ENCODE peak calls at places on chromosomes 12 and 14, in nine cellular contexts. U is adipocyte; Y is cardiac muscle cell; L is cardiac fibroblast; H is stimulated activated CD4-positive, alpha-beta T cell treated with anti-CD3 and anti-CD28 coated beads, Interleukin-4, amount 100 ng/mL, for 24 hours; W is kidney; J is ecto neural progenitor cell; P is AG20443; Q is activated T-helper 1 cell treated with anti-CD3 and anti-CD28 coated beads, Interleukin-2, amount 50 U/mL, for 16 hours. N is an unnamed sample.

GRCh38 chr14:64745511-64746041 is 41.4 kb downstream of the PLEKHG3 start:
- DNase-seq in U (no peak), Y (no peak), L (peak), H (no peak), W (no peak), J (no peak), P (peak), Q (no peak), N (no peak)

GRCh38 chr12:47828008-47828966 is 8.6 kb upstream of the HDAC7 start:
- DNase-seq in U (no peak), Y (no peak), L (no peak), H (no peak), W (no peak), J (no peak), P (peak), Q (no peak), N (no peak)

GRCh38 chr12:10122689-10123088 is 7.3 kb downstream of the CLEC7A start:
- DNase-seq in U (no peak), Y (no peak), L (no peak), H (no peak), W (peak), J (no peak), P (no peak), Q (no peak), N (no peak)

GRCh38 chr14:24150061-24150460 is 2.8 kb downstream of the RNF31 start:
- DNase-seq in U (no peak), Y (no peak), L (no peak), H (no peak), W (peak), J (no peak), P (no peak), Q (no peak), N (no peak)

GRCh38 chr14:69570836-69571330 is 3.8 kb downstream of the CCDC177 start:
- DNase-seq in U (no peak), Y (no peak), L (no peak), H (no peak), W (no peak), J (no peak), P (no peak), Q (no peak), N (no peak)

GRCh38 chr14:35285168-35285990 is 6.8 kb upstream of the PSMA6 start:
- DNase-seq in U (no peak), Y (no peak), L (no peak), H (peak), W (no peak), J (no peak), P (no peak), Q (no peak), N (no peak)

GRCh38 chr14:105530446-105531087 is 4.2 kb downstream of the TMEM121 start:
- DNase-seq in U (no peak), Y (no peak), L (no peak), H (no peak), W (no peak), J (no peak), P (no peak), Q (no peak), N (peak)

GRCh38 chr14:22471545-22472121 is 117.4 kb downstream of the DAD1 start:
- DNase-seq in U (peak), Y (peak), L (peak), H (no peak), W (peak), J (peak), P (no peak), Q (no peak), N (no peak)

GRCh38 chr14:94320243-94320642 is 2.9 kb downstream of the SERPINA6 start:
- DNase-seq in U (no peak), Y (no peak), L (no peak), H (no peak), W (no peak), J (no peak), P (no peak), Q (no peak), N (no peak)

GRCh38 chr14:33377596-33378390 is 439.1 kb downstream of the NPAS3 start:
- DNase-seq in U (no peak), Y (no peak), L (no peak), H (no peak), W (no peak), J (no peak), P (no peak), Q (no peak), N (no peak)

GRCh38 chr12:21413369-21414277 is 23.8 kb upstream of the PYROXD1 start:
- DNase-seq in U (no peak), Y (no peak), L (no peak), H (no peak), W (no peak), J (no peak), P (no peak), Q (no peak), N (no peak)

GRCh38 chr12:82758743-82759142 is 72.0 kb downstream of the TMTC2 start:
- DNase-seq in U (no peak), Y (no peak), L (peak), H (no peak), W (no peak), J (no peak), P (no peak), Q (no peak), N (no peak)

GRCh38 chr14:70789361-70789760 is 20.0 kb downstream of the MAP3K9 start:
- DNase-seq in U (peak), Y (peak), L (peak), H (no peak), W (no peak), J (no peak), P (peak), Q (no peak), N (no peak)

GRCh38 chr12:75446857-75447256 is 33.7 kb upstream of the GLIPR1 start:
- DNase-seq in U (peak), Y (no peak), L (peak), H (no peak), W (no peak), J (no peak), P (peak), Q (no peak), N (no peak)

GRCh38 chr14:57751400-57751799 is 114.5 kb downstream of the SLC35F4 start:
- DNase-seq in U (no peak), Y (no peak), L (no peak), H (no peak), W (no peak), J (no peak), P (no peak), Q (no peak), N (no peak)

GRCh38 chr12:52633383-52633782 is 15.0 kb upstream of the KRT73 start:
- DNase-seq in U (no peak), Y (no peak), L (no peak), H (no peak), W (no peak), J (peak), P (no peak), Q (no peak), N (no peak)

GRCh38 chr14:95531473-95531872 is 3.4 kb upstream of the GLRX5 start:
- DNase-seq in U (peak), Y (no peak), L (peak), H (no peak), W (no peak), J (no peak), P (peak), Q (no peak), N (peak)

GRCh38 chr12:80178846-80179245 is 79.5 kb downstream of the OTOGL start:
- DNase-seq in U (no peak), Y (no peak), L (no peak), H (no peak), W (no peak), J (no peak), P (no peak), Q (no peak), N (no peak)

GRCh38 chr12:66074561-66074960 is 56.0 kb downstream of the LLPH start:
- DNase-seq in U (peak), Y (no peak), L (no peak), H (no peak), W (no peak), J (no peak), P (no peak), Q (no peak), N (no peak)

GRCh38 chr12:25051583-25052190 is 102.8 kb upstream of the BCAT1 start:
- DNase-seq in U (no peak), Y (no peak), L (no peak), H (peak), W (no peak), J (no peak), P (no peak), Q (no peak), N (no peak)

GRCh38 chr12:131203666-131204415 is 250.1 kb downstream of the ADGRD1 start:
- DNase-seq in U (no peak), Y (no peak), L (no peak), H (no peak), W (peak), J (peak), P (no peak), Q (no peak), N (no peak)

GRCh38 chr14:94388027-94388895 is at the start of gene SERPINA1:
- DNase-seq in U (no peak), Y (no peak), L (no peak), H (no peak), W (no peak), J (peak), P (no peak), Q (no peak), N (peak)

GRCh38 chr12:75954076-75954475 is 77.5 kb downstream of the PHLDA1 start:
- DNase-seq in U (peak), Y (no peak), L (peak), H (no peak), W (no peak), J (no peak), P (peak), Q (no peak), N (no peak)

GRCh38 chr14:71321556-71322315 is 414.5 kb downstream of the PCNX1 start:
- DNase-seq in U (peak), Y (peak), L (peak), H (no peak), W (no peak), J (no peak), P (peak), Q (no peak), N (no peak)

GRCh38 chr12:26271889-26272492 is 76.6 kb downstream of the SSPN start:
- DNase-seq in U (peak), Y (peak), L (peak), H (peak), W (peak), J (no peak), P (peak), Q (no peak), N (peak)

GRCh38 chr14:55847766-55848165 is 267.8 kb downstream of the KTN1 start:
- DNase-seq in U (peak), Y (no peak), L (peak), H (no peak), W (no peak), J (no peak), P (peak), Q (no peak), N (no peak)

GRCh38 chr14:63960926-63961567 is 108.2 kb downstream of the SYNE2 start:
- DNase-seq in U (peak), Y (no peak), L (peak), H (no peak), W (no peak), J (no peak), P (no peak), Q (no peak), N (no peak)

GRCh38 chr14:38207830-38208815 is at the start of gene SSTR1:
- DNase-seq in U (peak), Y (peak), L (peak), H (no peak), W (peak), J (peak), P (peak), Q (no peak), N (peak)

GRCh38 chr12:30417697-30418231 is 277.9 kb downstream of the IPO8 start:
- DNase-seq in U (peak), Y (no peak), L (peak), H (no peak), W (no peak), J (no peak), P (peak), Q (no peak), N (peak)

GRCh38 chr12:28026701-28027100 is 54.2 kb upstream of the PTHLH start:
- DNase-seq in U (no peak), Y (no peak), L (no peak), H (no peak), W (no peak), J (no peak), P (peak), Q (no peak), N (no peak)